ENCODE peak calls at places on chromosomes 12 and 14, in four cellular contexts. One of them, this sample, is unnamed.

GRCh38 chr12:1579626-1580025 is 14.8 kb downstream of the FBXL14 start:
- DNase-seq in endodermal cell: no peak
- DNase-seq in lung: no peak
- DNase-seq in ascending aorta: no peak
- DNase-seq in this sample: no peak

GRCh38 chr12:15996254-15996653 is 85.1 kb downstream of the DERA start:
- DNase-seq in ascending aorta: no peak
- DNase-seq in endodermal cell: peak; percentile 74
- DNase-seq in lung: no peak
- DNase-seq in this sample: no peak

GRCh38 chr12:76055393-76055792 is 23.8 kb upstream of the PHLDA1 start:
- DNase-seq in lung: no peak
- DNase-seq in endodermal cell: no peak
- DNase-seq in ascending aorta: no peak
- DNase-seq in this sample: no peak

GRCh38 chr14:68797180-68797670 is 4.4 kb upstream of the ZFP36L1 start:
- DNase-seq in lung: no peak
- DNase-seq in ascending aorta: peak; percentile 60
- DNase-seq in endodermal cell: peak; percentile 89
- DNase-seq in this sample: peak; percentile 52

GRCh38 chr12:78375461-78375860 is 489.1 kb upstream of the SYT1 start:
- DNase-seq in lung: no peak
- DNase-seq in endodermal cell: no peak
- DNase-seq in ascending aorta: no peak
- DNase-seq in this sample: no peak

GRCh38 chr12:106256524-106256923 is 8.7 kb upstream of the CKAP4 start:
- DNase-seq in ascending aorta: no peak
- DNase-seq in lung: no peak
- DNase-seq in endodermal cell: no peak
- DNase-seq in this sample: no peak

GRCh38 chr12:120347766-120348165 is 20.2 kb upstream of the PLA2G1B start:
- DNase-seq in lung: no peak
- DNase-seq in ascending aorta: no peak
- DNase-seq in endodermal cell: no peak
- DNase-seq in this sample: no peak

GRCh38 chr12:44507471-44507870 is 368.6 kb downstream of the NELL2 start:
- DNase-seq in lung: no peak
- DNase-seq in ascending aorta: no peak
- DNase-seq in endodermal cell: no peak
- DNase-seq in this sample: no peak

GRCh38 chr14:34496679-34497513 is 34.9 kb upstream of the SPTSSA start:
- DNase-seq in ascending aorta: peak; percentile 90
- DNase-seq in endodermal cell: peak; percentile 90
- DNase-seq in lung: peak; percentile 53
- DNase-seq in this sample: peak; percentile 94

GRCh38 chr12:46451276-46452021 is 78.9 kb upstream of the SLC38A2 start:
- DNase-seq in ascending aorta: no peak
- DNase-seq in endodermal cell: no peak
- DNase-seq in lung: no peak
- DNase-seq in this sample: no peak

GRCh38 chr14:60175255-60175902 is 10.2 kb upstream of the DHRS7 start:
- DNase-seq in endodermal cell: no peak
- DNase-seq in ascending aorta: no peak
- DNase-seq in lung: no peak
- DNase-seq in this sample: no peak

GRCh38 chr14:89014570-89014847 is 190.1 kb downstream of the TTC8 start:
- DNase-seq in ascending aorta: no peak
- DNase-seq in endodermal cell: no peak
- DNase-seq in lung: no peak
- DNase-seq in this sample: no peak

GRCh38 chr14:24332094-24332983 is 2.5 kb downstream of the ADCY4 start:
- DNase-seq in ascending aorta: peak; percentile 86
- DNase-seq in lung: peak; percentile 80
- DNase-seq in endodermal cell: peak; percentile 92
- DNase-seq in this sample: peak; percentile 79

GRCh38 chr14:74444866-74445265 is 18.9 kb upstream of the SYNDIG1L start:
- DNase-seq in lung: no peak
- DNase-seq in ascending aorta: peak; percentile 11
- DNase-seq in endodermal cell: peak; percentile 77
- DNase-seq in this sample: no peak

GRCh38 chr14:72796935-72797334 is 97.0 kb downstream of the DPF3 start:
- DNase-seq in lung: no peak
- DNase-seq in endodermal cell: peak; percentile 80
- DNase-seq in ascending aorta: no peak
- DNase-seq in this sample: no peak

GRCh38 chr14:76672123-76672522 is 89.1 kb upstream of the VASH1 start:
- DNase-seq in lung: no peak
- DNase-seq in endodermal cell: no peak
- DNase-seq in ascending aorta: no peak
- DNase-seq in this sample: no peak

GRCh38 chr12:38904932-38905479 is 385 bp downstream of the CPNE8 start:
- DNase-seq in lung: peak; percentile 88
- DNase-seq in endodermal cell: peak; percentile 94
- DNase-seq in ascending aorta: peak; percentile 95
- DNase-seq in this sample: peak; percentile 93

GRCh38 chr14:23438130-23438893 is 2.9 kb upstream of the MYH7 start:
- DNase-seq in ascending aorta: no peak
- DNase-seq in endodermal cell: peak; percentile 42
- DNase-seq in lung: no peak
- DNase-seq in this sample: peak; percentile 66

GRCh38 chr14:100767003-100767787 is 40.5 kb downstream of the DLK1 start:
- DNase-seq in ascending aorta: peak; percentile 49
- DNase-seq in endodermal cell: peak; percentile 11
- DNase-seq in lung: no peak
- DNase-seq in this sample: no peak

GRCh38 chr12:4386756-4387155 is 7.2 kb upstream of the FGF23 start:
- DNase-seq in lung: no peak
- DNase-seq in endodermal cell: no peak
- DNase-seq in ascending aorta: no peak
- DNase-seq in this sample: no peak

GRCh38 chr12:88529531-88530488 is 50.5 kb downstream of the KITLG start:
- DNase-seq in ascending aorta: no peak
- DNase-seq in lung: no peak
- DNase-seq in endodermal cell: no peak
- DNase-seq in this sample: no peak

GRCh38 chr12:124811633-124812032 is 52.0 kb downstream of the SCARB1 start:
- DNase-seq in ascending aorta: no peak
- DNase-seq in lung: no peak
- DNase-seq in endodermal cell: no peak
- DNase-seq in this sample: no peak

GRCh38 chr12:130783110-130783715 is 55.8 kb downstream of the STX2 start:
- DNase-seq in lung: no peak
- DNase-seq in ascending aorta: no peak
- DNase-seq in endodermal cell: peak; percentile 67
- DNase-seq in this sample: no peak

GRCh38 chr14:97687944-97688625 is 890.9 kb downstream of the VRK1 start:
- DNase-seq in ascending aorta: no peak
- DNase-seq in endodermal cell: no peak
- DNase-seq in lung: no peak
- DNase-seq in this sample: no peak

DNA sequence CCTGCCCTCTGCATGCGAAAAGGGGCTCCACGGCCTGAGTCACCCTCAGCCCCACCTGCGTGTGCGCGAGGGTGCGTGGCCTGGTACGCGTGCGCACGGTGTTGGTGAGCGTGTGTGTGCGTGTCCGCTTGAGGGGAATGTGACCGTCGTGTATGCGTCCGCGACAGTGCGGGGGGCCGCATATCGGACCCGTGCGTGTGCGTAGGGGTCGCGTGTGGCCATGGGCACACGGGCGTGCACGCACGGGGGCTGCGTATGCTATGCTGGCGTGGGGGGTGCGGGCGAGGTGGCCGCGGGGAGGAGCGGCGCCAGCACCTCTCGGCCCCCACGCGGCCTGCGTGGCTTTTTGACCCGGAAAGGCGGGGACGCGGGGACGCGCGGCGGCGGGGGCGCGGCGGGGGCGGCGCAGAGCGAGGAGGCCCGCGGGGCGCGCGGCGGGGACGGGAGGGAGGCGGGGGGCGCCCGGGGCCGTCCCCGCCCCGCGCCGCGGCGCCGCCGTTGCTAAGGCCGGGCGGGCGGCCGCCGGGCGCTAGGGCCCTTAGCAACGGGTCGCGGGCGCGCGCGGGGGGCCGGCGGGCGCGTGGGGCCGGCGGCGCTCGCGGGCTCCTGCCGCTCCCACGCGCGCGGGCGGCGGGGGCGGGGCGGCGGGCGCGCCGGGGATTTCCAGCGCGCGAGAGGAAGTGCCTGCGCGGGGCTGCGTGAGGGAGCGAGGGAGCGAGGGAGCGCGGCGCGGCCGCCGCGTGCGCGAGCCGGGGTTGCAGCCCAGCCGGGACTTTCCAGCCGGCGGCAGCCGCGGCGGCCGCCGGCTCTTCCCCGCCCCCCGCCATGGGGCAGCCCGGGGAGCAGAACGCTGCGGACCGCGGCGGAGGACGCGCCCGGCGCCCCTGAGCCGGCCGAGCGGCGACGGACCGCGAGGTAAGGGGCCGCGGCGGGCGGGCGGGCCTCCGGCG is at the start of gene TRAF3:
- DNase-seq in ascending aorta: peak; percentile 74
- DNase-seq in lung: peak; percentile 62
- DNase-seq in endodermal cell: peak; percentile 74
- DNase-seq in this sample: no peak
- H3K36me3 ChIP-seq in ascending aorta: no peaks in the 10 kb centered on the region
- H3K36me3 ChIP-seq in lung: no peaks in the 10 kb centered on the region
- H3K36me3 ChIP-seq in endodermal cell: no peaks in the 10 kb centered on the region
- H3K36me3 ChIP-seq in this sample: no peaks in the 10 kb centered on the region

GRCh38 chr12:27303139-27304111 is 29.2 kb upstream of the BMAL2 start:
- DNase-seq in lung: no peak
- DNase-seq in endodermal cell: no peak
- DNase-seq in ascending aorta: no peak
- DNase-seq in this sample: no peak
- H3K36me3 ChIP-seq in lung: peaks cover 5% of the 10 kb centered on the region
- H3K36me3 ChIP-seq in endodermal cell: peaks cover 66% of the 10 kb centered on the region
- H3K36me3 ChIP-seq in ascending aorta: peaks cover 74% of the 10 kb centered on the region
- H3K36me3 ChIP-seq in this sample: peaks cover 42% of the 10 kb centered on the region

GRCh38 chr12:70852416-70853150 is 68.0 kb downstream of the PTPRR start:
- DNase-seq in lung: no peak
- DNase-seq in ascending aorta: no peak
- DNase-seq in endodermal cell: no peak
- DNase-seq in this sample: no peak
- H3K36me3 ChIP-seq in lung: no peaks in the 10 kb centered on the region
- H3K36me3 ChIP-seq in ascending aorta: no peaks in the 10 kb centered on the region
- H3K36me3 ChIP-seq in endodermal cell: no peaks in the 10 kb centered on the region
- H3K36me3 ChIP-seq in this sample: no peaks in the 10 kb centered on the region

GRCh38 chr12:123396543-123396942 is 12.6 kb downstream of the KMT5A start:
- DNase-seq in ascending aorta: no peak
- DNase-seq in lung: no peak
- DNase-seq in endodermal cell: no peak
- DNase-seq in this sample: no peak

GRCh38 chr12:123398918-123399617 is 15.1 kb downstream of the KMT5A start:
- DNase-seq in lung: no peak
- DNase-seq in ascending aorta: peak; percentile 68
- DNase-seq in endodermal cell: no peak
- DNase-seq in this sample: no peak

GRCh38 chr12:123397400-123397799 is 13.5 kb downstream of the KMT5A start:
- DNase-seq in ascending aorta: no peak
- DNase-seq in endodermal cell: no peak
- DNase-seq in lung: no peak
- DNase-seq in this sample: no peak

GRCh38 chr12:123396954-123397353 is 13.0 kb downstream of the KMT5A start:
- DNase-seq in endodermal cell: no peak
- DNase-seq in lung: no peak
- DNase-seq in ascending aorta: no peak
- DNase-seq in this sample: no peak

DNA sequence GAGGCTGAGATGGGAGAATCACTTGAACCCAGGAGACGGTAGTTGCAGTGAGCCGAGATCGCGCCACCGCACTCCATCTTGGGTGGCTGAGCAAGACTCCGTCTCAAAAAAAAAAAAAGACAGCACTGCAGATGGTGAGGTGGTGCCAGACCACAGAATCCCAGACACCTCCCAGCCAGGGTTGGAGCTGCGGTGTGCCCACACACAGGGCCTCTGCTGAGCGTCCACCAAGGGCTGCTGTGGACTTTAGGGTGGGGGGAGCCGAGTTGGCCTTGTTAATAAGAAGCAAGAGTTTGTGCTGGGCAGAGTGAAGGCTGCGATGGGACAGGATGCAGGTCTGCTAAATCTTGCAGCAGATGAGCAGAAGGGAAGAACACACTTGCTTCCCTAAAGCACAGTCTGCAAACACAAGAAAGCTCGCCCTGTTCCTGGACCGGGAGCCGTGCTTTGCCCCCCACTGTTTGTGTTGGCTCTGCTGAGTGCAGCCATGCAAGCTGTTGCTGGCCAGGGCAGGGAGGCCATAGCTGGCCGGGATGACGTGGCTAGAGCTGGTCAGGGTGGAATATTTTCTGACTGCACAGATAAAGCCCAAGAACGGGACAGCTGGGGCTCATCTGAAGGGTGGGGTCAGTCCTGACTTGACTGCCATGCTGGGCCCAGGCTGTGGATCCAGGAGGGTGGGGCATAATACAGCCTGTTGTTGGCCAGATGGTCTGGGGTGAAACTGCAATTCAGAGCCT is 14.4 kb downstream of the KMT5A start:
- DNase-seq in lung: peak; percentile 34
- DNase-seq in endodermal cell: no peak
- DNase-seq in ascending aorta: peak; percentile 93
- DNase-seq in this sample: peak; percentile 86
- H3K36me3 ChIP-seq in lung: peaks cover 9% of the 10 kb centered on the region
- H3K36me3 ChIP-seq in endodermal cell: peaks cover 70% of the 10 kb centered on the region
- H3K36me3 ChIP-seq in ascending aorta: peaks cover 64% of the 10 kb centered on the region
- H3K36me3 ChIP-seq in this sample: peaks cover 43% of the 10 kb centered on the region

GRCh38 chr12:111503116-111503515 is 96.0 kb downstream of the ATXN2 start:
- DNase-seq in endodermal cell: no peak
- DNase-seq in ascending aorta: no peak
- DNase-seq in lung: no peak
- DNase-seq in this sample: no peak
- H3K36me3 ChIP-seq in endodermal cell: peaks cover 74% of the 10 kb centered on the region
- H3K36me3 ChIP-seq in ascending aorta: peaks cover 63% of the 10 kb centered on the region
- H3K36me3 ChIP-seq in lung: peaks cover 16% of the 10 kb centered on the region
- H3K36me3 ChIP-seq in this sample: peaks cover 35% of the 10 kb centered on the region

GRCh38 chr12:95784286-95784685 is 6.3 kb downstream of the NTN4 start:
- DNase-seq in endodermal cell: no peak
- DNase-seq in ascending aorta: no peak
- DNase-seq in lung: no peak
- DNase-seq in this sample: no peak
- H3K36me3 ChIP-seq in endodermal cell: peaks cover 69% of the 10 kb centered on the region
- H3K36me3 ChIP-seq in ascending aorta: peaks cover 8% of the 10 kb centered on the region
- H3K36me3 ChIP-seq in lung: no peaks in the 10 kb centered on the region
- H3K36me3 ChIP-seq in this sample: peaks cover 6% of the 10 kb centered on the region

GRCh38 chr14:21090194-21090939 is 8.1 kb downstream of the ZNF219 start:
- DNase-seq in lung: no peak
- DNase-seq in ascending aorta: no peak
- DNase-seq in endodermal cell: peak; percentile 90
- DNase-seq in this sample: no peak
- H3K36me3 ChIP-seq in lung: no peaks in the 10 kb centered on the region
- H3K36me3 ChIP-seq in ascending aorta: peaks cover 58% of the 10 kb centered on the region
- H3K36me3 ChIP-seq in endodermal cell: peaks cover 69% of the 10 kb centered on the region
- H3K36me3 ChIP-seq in this sample: peaks cover 47% of the 10 kb centered on the region

GRCh38 chr12:69688021-69688420 is 11.1 kb downstream of the BEST3 start:
- DNase-seq in ascending aorta: no peak
- DNase-seq in endodermal cell: no peak
- DNase-seq in lung: no peak
- DNase-seq in this sample: no peak
- H3K36me3 ChIP-seq in ascending aorta: no peaks in the 10 kb centered on the region
- H3K36me3 ChIP-seq in endodermal cell: no peaks in the 10 kb centered on the region
- H3K36me3 ChIP-seq in lung: no peaks in the 10 kb centered on the region
- H3K36me3 ChIP-seq in this sample: no peaks in the 10 kb centered on the region